ENCODE peak calls at places on chromosomes 12 and 14, in six cellular contexts. V is T-helper 1 cell, H is NCI-H1417, K is iPS-NIHi11, T is GM12878, Q is T-helper 2 cell. A is an unnamed sample.

GRCh38 chr14:90552465-90553297 is 155.9 kb downstream of the CALM1 start:
- DNase-seq in V (no peak), H (no peak), K (no peak), T (no peak), Q (no peak), A (no peak)

GRCh38 chr12:64236549-64236948 is 14.5 kb upstream of the KICS2 start:
- DNase-seq in V (no peak), H (no peak), K (no peak), T (no peak), Q (no peak), A (no peak)

GRCh38 chr12:49543914-49544815 is 5.3 kb downstream of the KCNH3 start:
- DNase-seq in V (no peak), H (no peak), K (peak), T (no peak), Q (no peak), A (no peak)

GRCh38 chr12:127388985-127389384 is 878.0 kb upstream of the TMEM132C start:
- DNase-seq in V (no peak), H (no peak), K (no peak), T (no peak), Q (no peak), A (no peak)

GRCh38 chr14:77838756-77839565 is 39.1 kb downstream of the ADCK1 start:
- DNase-seq in V (no peak), H (no peak), K (no peak), T (no peak), Q (no peak), A (no peak)

GRCh38 chr12:7695159-7695930 is at the start of gene GDF3:
- DNase-seq in V (no peak), H (no peak), K (peak), T (no peak), Q (no peak), A (no peak)

GRCh38 chr12:108371801-108372344 is 32.8 kb upstream of the CMKLR1 start:
- DNase-seq in V (no peak), H (no peak), K (no peak), T (no peak), Q (no peak), A (no peak)

GRCh38 chr14:59301354-59301753 is 112.9 kb downstream of the DAAM1 start:
- DNase-seq in V (no peak), H (no peak), K (no peak), T (peak), Q (no peak), A (peak)